ENCODE peak calls at places on chromosomes 2 and 18, in six cellular contexts. E is K562, G is HL-60, W is GM12878, Z is H1, J is HepG2. Y is an unnamed sample.

GRCh38 chr2:170005702-170006101 is 172.2 kb upstream of the MYO3B start:
- DNase-seq in E (peak), G (peak), W (no peak), Z (peak), J (no peak), Y (no peak)

GRCh38 chr2:69538249-69538648 is 101.0 kb upstream of the NFU1 start:
- DNase-seq in E (no peak), G (no peak), W (no peak), Z (no peak), J (no peak), Y (no peak)

GRCh38 chr2:240930096-240930630 is 24.0 kb downstream of the CROCC2 start:
- DNase-seq in E (no peak), G (no peak), W (no peak), Z (no peak), J (no peak), Y (peak)

GRCh38 chr2:183059561-183059960 is 19.0 kb upstream of the DUSP19 start:
- DNase-seq in E (peak), G (no peak), W (no peak), Z (no peak), J (no peak), Y (no peak)

GRCh38 chr2:38115216-38116012 is 39.5 kb upstream of the CYP1B1 start:
- DNase-seq in E (peak), G (peak), W (peak), Z (peak), J (peak), Y (peak)

GRCh38 chr2:23624378-23624777 is 239.4 kb downstream of the KLHL29 start:
- DNase-seq in E (peak), G (peak), W (no peak), Z (no peak), J (peak), Y (no peak)

GRCh38 chr2:28136557-28136956 is 246.0 kb downstream of the BABAM2 start:
- DNase-seq in E (no peak), G (no peak), W (no peak), Z (no peak), J (peak), Y (no peak)

GRCh38 chr2:213723051-213723560 is 438.8 kb downstream of the SPAG16 start:
- DNase-seq in E (no peak), G (no peak), W (no peak), Z (no peak), J (no peak), Y (no peak)

GRCh38 chr18:55974521-55974920 is 386.5 kb upstream of the TCF4 start:
- DNase-seq in E (no peak), G (no peak), W (no peak), Z (no peak), J (no peak), Y (no peak)

GRCh38 chr2:1839066-1839756 is 94.9 kb upstream of the PXDN start:
- DNase-seq in E (no peak), G (no peak), W (no peak), Z (no peak), J (no peak), Y (no peak)

GRCh38 chr2:108565778-108566375 is 31.6 kb downstream of the LIMS1 start:
- DNase-seq in E (no peak), G (no peak), W (no peak), Z (no peak), J (no peak), Y (no peak)

GRCh38 chr18:7224198-7224597 is 6.7 kb upstream of the LRRC30 start:
- DNase-seq in E (no peak), G (no peak), W (no peak), Z (no peak), J (no peak), Y (no peak)

GRCh38 chr2:105294844-105295481 is 34.6 kb downstream of the TGFBRAP1 start:
- DNase-seq in E (peak), G (peak), W (no peak), Z (peak), J (peak), Y (peak)

GRCh38 chr18:74796928-74797576 is 199.4 kb downstream of the ZNF407 start:
- DNase-seq in E (no peak), G (no peak), W (peak), Z (no peak), J (peak), Y (peak)

GRCh38 chr2:144449028-144449406 is 70.9 kb downstream of the ZEB2 start:
- DNase-seq in E (no peak), G (no peak), W (no peak), Z (no peak), J (no peak), Y (no peak)

GRCh38 chr2:81136296-81136695 is 831.7 kb upstream of the LRRTM1 start:
- DNase-seq in E (no peak), G (no peak), W (no peak), Z (no peak), J (no peak), Y (no peak)

GRCh38 chr2:49360051-49360767 is 205.9 kb upstream of the FSHR start:
- DNase-seq in E (no peak), G (no peak), W (no peak), Z (no peak), J (no peak), Y (peak)

GRCh38 chr2:108858894-108859293 is 72.3 kb downstream of the CCDC138 start:
- DNase-seq in E (no peak), G (no peak), W (no peak), Z (no peak), J (no peak), Y (no peak)

GRCh38 chr2:216589779-216590178 is 43.4 kb upstream of the IGFBP2 start:
- DNase-seq in E (no peak), G (no peak), W (no peak), Z (no peak), J (no peak), Y (no peak)

GRCh38 chr2:226694142-226694541 is 105.5 kb downstream of the IRS1 start:
- DNase-seq in E (no peak), G (no peak), W (no peak), Z (no peak), J (no peak), Y (no peak)

GRCh38 chr18:47075098-47075883 is 39.9 kb upstream of the ELOA2 start:
- DNase-seq in E (no peak), G (no peak), W (no peak), Z (no peak), J (no peak), Y (no peak)

GRCh38 chr18:47080872-47081271 is 45.5 kb upstream of the ELOA2 start:
- DNase-seq in E (no peak), G (no peak), W (no peak), Z (no peak), J (no peak), Y (no peak)

DNA sequence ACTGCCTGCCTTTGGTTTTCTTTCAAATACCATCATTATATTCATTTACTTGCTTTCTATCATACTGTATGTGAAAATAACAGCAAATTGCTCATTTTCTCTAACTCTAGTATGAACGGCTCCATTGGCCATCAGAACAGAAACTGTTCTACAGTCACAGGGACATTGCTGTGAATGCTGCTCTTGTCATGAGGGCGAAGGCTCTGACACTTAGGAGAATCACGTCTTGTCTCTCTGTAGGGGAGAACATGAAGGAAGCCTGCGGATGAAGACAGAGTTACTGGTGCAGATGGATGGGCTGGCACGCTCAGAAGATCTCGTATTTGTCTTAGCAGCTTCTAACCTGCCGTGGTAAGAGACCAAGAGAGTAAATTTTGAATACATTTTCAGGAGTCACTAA is 41.7 kb upstream of the ELOA2 start:
- DNase-seq in E (no peak), G (no peak), W (no peak), Z (no peak), J (no peak), Y (no peak)
- TF ChIP-seq POLR2AphosphoS5 in E (no peak), G (no peak), W (no peak), Z (no peak), J (no peak), Y (no peak)

GRCh38 chr2:204026294-204026693 is 89.7 kb downstream of the ICOS start:
- DNase-seq in E (no peak), G (no peak), W (no peak), Z (no peak), J (no peak), Y (no peak)

GRCh38 chr2:204023088-204023487 is 86.5 kb downstream of the ICOS start:
- DNase-seq in E (no peak), G (no peak), W (no peak), Z (no peak), J (no peak), Y (no peak)

GRCh38 chr2:204024503-204024902 is 87.9 kb downstream of the ICOS start:
- DNase-seq in E (no peak), G (no peak), W (no peak), Z (no peak), J (peak), Y (peak)

GRCh38 chr2:204027105-204027504 is 90.5 kb downstream of the ICOS start:
- DNase-seq in E (no peak), G (no peak), W (no peak), Z (no peak), J (no peak), Y (no peak)

GRCh38 chr2:204024906-204025475 is 88.4 kb downstream of the ICOS start:
- DNase-seq in E (no peak), G (no peak), W (no peak), Z (no peak), J (no peak), Y (no peak)
- TF ChIP-seq GABPA in E (no peak), G (no peak), W (no peak), Z (no peak), J (no peak), Y (no peak)

GRCh38 chr18:11981633-11982366 is 493 bp downstream of the IMPA2 start:
- DNase-seq in E (no peak), G (peak), W (no peak), Z (no peak), J (peak), Y (no peak)
- TF ChIP-seq POLR2AphosphoS5 in E (no peak), G (no peak), W (no peak), Z (no peak), J (no peak), Y (no peak)

GRCh38 chr2:191635333-191636234 is 42.4 kb upstream of the NABP1 start:
- DNase-seq in E (no peak), G (no peak), W (no peak), Z (no peak), J (peak), Y (no peak)
- TF ChIP-seq GABPA in E (no peak), G (no peak), W (no peak), Z (no peak), J (no peak), Y (no peak)

GRCh38 chr2:160241251-160242137 is 41.4 kb upstream of the ITGB6 start:
- DNase-seq in E (no peak), G (no peak), W (no peak), Z (no peak), J (no peak), Y (peak)
- TF ChIP-seq POLR2AphosphoS5 in E (no peak), G (no peak), W (no peak), Z (no peak), J (no peak), Y (peak)

DNA sequence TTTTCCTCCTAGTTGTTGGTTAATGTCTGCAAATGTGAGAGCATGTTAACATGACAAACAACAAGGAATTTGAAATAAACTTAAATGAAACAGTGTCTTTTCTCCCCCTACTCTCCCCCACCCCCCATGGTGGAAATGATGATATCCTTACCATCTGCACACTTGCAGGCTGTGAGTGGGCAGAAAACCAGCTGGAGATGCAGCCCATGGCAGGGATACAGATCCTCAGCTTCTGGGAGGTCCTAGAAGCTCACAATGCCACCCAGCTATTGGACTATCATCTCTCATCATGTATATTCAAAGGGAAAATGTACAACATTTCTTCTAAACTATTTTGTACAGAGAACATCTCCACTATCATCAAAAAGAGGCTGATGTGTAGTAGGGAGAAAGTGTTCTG is 196.8 kb downstream of the SLC8A1 start:
- DNase-seq in E (no peak), G (no peak), W (no peak), Z (no peak), J (no peak), Y (no peak)
- TF ChIP-seq GABPA in E (no peak), G (no peak), W (no peak), Z (no peak), J (no peak), Y (no peak)

GRCh38 chr2:206801417-206801772 is 36.0 kb downstream of the FASTKD2 start:
- DNase-seq in E (no peak), G (no peak), W (no peak), Z (no peak), J (no peak), Y (no peak)

GRCh38 chr2:206802654-206803514 is 37.5 kb downstream of the FASTKD2 start:
- DNase-seq in E (no peak), G (no peak), W (no peak), Z (no peak), J (no peak), Y (no peak)

GRCh38 chr2:206804326-206804725 is 38.9 kb downstream of the FASTKD2 start:
- DNase-seq in E (no peak), G (no peak), W (no peak), Z (no peak), J (no peak), Y (no peak)

GRCh38 chr2:206800501-206801416 is 35.4 kb downstream of the FASTKD2 start:
- DNase-seq in E (peak), G (peak), W (no peak), Z (no peak), J (peak), Y (peak)

GRCh38 chr2:206805922-206806607 is 40.7 kb downstream of the FASTKD2 start:
- DNase-seq in E (no peak), G (no peak), W (no peak), Z (no peak), J (no peak), Y (peak)
- TF ChIP-seq POLR2AphosphoS5 in E (no peak), G (no peak), W (no peak), Z (peak), J (no peak), Y (no peak)

DNA sequence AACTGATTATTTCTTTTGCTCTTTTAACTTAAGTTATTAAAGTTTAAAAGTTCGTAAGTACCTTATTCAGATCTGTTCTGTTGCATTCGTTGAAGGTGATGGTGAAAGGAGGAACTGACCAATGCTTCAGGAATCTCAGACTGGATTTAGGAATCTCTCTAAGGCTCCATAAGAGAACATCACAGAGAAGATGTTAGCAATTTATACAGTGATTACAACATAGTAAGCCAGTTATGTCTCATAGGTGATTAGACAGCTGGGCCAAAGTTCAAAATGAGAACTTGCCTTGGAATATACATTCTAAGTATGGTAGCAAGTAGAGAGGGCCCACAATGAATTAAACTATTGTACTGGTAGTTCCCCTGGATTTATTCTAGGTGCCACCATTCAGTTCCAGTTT is 3.2 kb downstream of the MARS2 start:
- DNase-seq in E (no peak), G (no peak), W (no peak), Z (no peak), J (peak), Y (no peak)
- TF ChIP-seq GABPA in E (no peak), G (no peak), W (no peak), Z (no peak), J (no peak), Y (no peak)

Y was measured in SK-N-SH.